ENCODE peak calls at places on chromosomes 12 and 14, in five cellular contexts. E is transverse colon, C is lower leg skin, K is A549, I is esophagus muscularis mucosa. T is an unnamed sample.

GRCh38 chr12:13194462-13195110 is 1.9 kb upstream of the EMP1 start:
- DNase-seq in C (no peak), E (no peak), K (no peak), I (no peak), T (no peak)

GRCh38 chr14:89429206-89430091 is 12.4 kb upstream of the FOXN3 start:
- DNase-seq in C (no peak), I (no peak), K (no peak), E (peak), T (no peak)

GRCh38 chr12:111034148-111034910 is 114.0 kb upstream of the MYL2 start:
- DNase-seq in E (no peak), I (no peak), C (no peak), K (no peak), T (no peak)

GRCh38 chr12:674272-674781 is 11.1 kb upstream of the NINJ2 start:
- DNase-seq in E (no peak), C (peak), K (no peak), I (no peak), T (no peak)

GRCh38 chr12:68341822-68342221 is 9.7 kb upstream of the MDM1 start:
- DNase-seq in E (no peak), I (no peak), C (no peak), K (no peak), T (no peak)

GRCh38 chr12:64187370-64187769 is 34.7 kb downstream of the KICS2 start:
- DNase-seq in E (no peak), C (no peak), K (no peak), I (no peak), T (no peak)

GRCh38 chr14:88914956-88915355 is 90.5 kb downstream of the TTC8 start:
- DNase-seq in I (no peak), E (no peak), C (peak), K (no peak), T (no peak)

GRCh38 chr14:79730911-79731310 is 480.4 kb downstream of the DIO2 start:
- DNase-seq in C (no peak), K (no peak), I (no peak), E (no peak), T (no peak)

GRCh38 chr12:6124411-6125151 is at the start of gene VWF:
- DNase-seq in K (no peak), E (no peak), C (peak), I (no peak), T (no peak)

GRCh38 chr14:69910871-69911270 is 31.7 kb downstream of the SMOC1 start:
- DNase-seq in I (no peak), C (no peak), K (no peak), E (no peak), T (no peak)

GRCh38 chr12:115943630-115944391 is 333.7 kb downstream of the MED13L start:
- DNase-seq in E (no peak), K (no peak), I (peak), C (no peak), T (no peak)

GRCh38 chr12:61780435-61780834 is 479.8 kb upstream of the USP15 start:
- DNase-seq in E (no peak), K (no peak), C (no peak), I (no peak), T (no peak)

GRCh38 chr14:69135133-69135532 is 17.8 kb downstream of the DCAF5 start:
- DNase-seq in K (no peak), I (no peak), E (no peak), C (no peak), T (no peak)

GRCh38 chr12:125284945-125285344 is 219.7 kb downstream of the AACS start:
- DNase-seq in K (peak), C (no peak), I (no peak), E (no peak), T (no peak)

GRCh38 chr14:79502101-79502750 is 709.1 kb downstream of the DIO2 start:
- DNase-seq in K (no peak), I (no peak), E (no peak), C (no peak), T (no peak)

GRCh38 chr14:80213602-80214001 is 2.3 kb upstream of the DIO2 start:
- DNase-seq in E (peak), K (peak), I (no peak), C (no peak), T (peak)

GRCh38 chr14:34354556-34354955 is 107.5 kb downstream of the SPTSSA start:
- DNase-seq in K (no peak), E (no peak), C (no peak), I (no peak), T (no peak)

GRCh38 chr14:65840118-65840751 is 427.7 kb downstream of the FUT8 start:
- DNase-seq in E (no peak), K (no peak), C (no peak), I (no peak), T (no peak)

GRCh38 chr14:50541159-50541567 is 8.8 kb upstream of the MAP4K5 start:
- DNase-seq in I (no peak), C (no peak), E (no peak), K (no peak), T (no peak)

GRCh38 chr14:23070262-23071129 is 13.2 kb upstream of the CDH24 start:
- DNase-seq in E (no peak), K (no peak), I (no peak), C (no peak), T (no peak)

GRCh38 chr12:56326126-56326525 is 7.7 kb downstream of the PAN2 start:
- DNase-seq in K (no peak), I (no peak), C (no peak), E (no peak), T (no peak)

GRCh38 chr12:71439613-71440392 is at the start of gene LGR5:
- DNase-seq in K (peak), I (no peak), E (peak), C (peak), T (peak)

GRCh38 chr12:7542813-7543212 is 39.2 kb upstream of the CD163 start:
- DNase-seq in I (no peak), C (no peak), E (no peak), K (no peak), T (no peak)

GRCh38 chr14:60981626-60982455 is 796 bp downstream of the SLC38A6 start:
- DNase-seq in I (no peak), K (peak), C (no peak), E (no peak), T (no peak)

GRCh38 chr12:113439606-113440030 is 17.4 kb downstream of the SDSL start:
- DNase-seq in K (peak), I (no peak), C (no peak), E (no peak), T (no peak)

GRCh38 chr12:95678684-95679083 is 111.9 kb downstream of the NTN4 start:
- DNase-seq in C (no peak), E (no peak), K (no peak), I (no peak), T (no peak)

GRCh38 chr12:2288001-2288400 is 235.2 kb downstream of the CACNA1C start:
- DNase-seq in C (peak), I (no peak), K (no peak), E (peak), T (no peak)

GRCh38 chr12:2352203-2352602 is 299.4 kb downstream of the CACNA1C start:
- DNase-seq in I (no peak), E (no peak), K (no peak), C (peak), T (no peak)

GRCh38 chr14:69288001-69288771 is 28.2 kb downstream of the GALNT16 start:
- DNase-seq in I (no peak), E (peak), K (peak), C (peak), T (no peak)

GRCh38 chr14:67221248-67221981 is 19.8 kb upstream of the PALS1 start:
- DNase-seq in C (no peak), E (peak), K (peak), I (no peak), T (no peak)

GRCh38 chr14:50860478-50861086 is 11.3 kb upstream of the ABHD12B start:
- DNase-seq in C (peak), K (peak), I (peak), E (peak), T (peak)

GRCh38 chr14:103522649-103523582 is at the start of gene CKB:
- DNase-seq in C (peak), I (no peak), K (peak), E (peak), T (no peak)
- TF ChIP-seq POLR2A in C (no peak), I (no peak), K (peak), E (peak), T (no peak)

GRCh38 chr14:102078840-102079699 is 7.8 kb downstream of the HSP90AA1 start:
- DNase-seq in I (no peak), E (no peak), K (no peak), C (no peak), T (no peak)

GRCh38 chr14:102078344-102078743 is 8.5 kb downstream of the HSP90AA1 start:
- DNase-seq in I (no peak), C (no peak), E (no peak), K (no peak), T (no peak)

GRCh38 chr14:102079700-102079979 is 7.2 kb downstream of the HSP90AA1 start:
- DNase-seq in I (no peak), C (no peak), K (no peak), E (no peak), T (no peak)

GRCh38 chr14:102081231-102082080 is 5.4 kb downstream of the HSP90AA1 start:
- DNase-seq in K (no peak), I (no peak), C (no peak), E (no peak), T (no peak)

DNA sequence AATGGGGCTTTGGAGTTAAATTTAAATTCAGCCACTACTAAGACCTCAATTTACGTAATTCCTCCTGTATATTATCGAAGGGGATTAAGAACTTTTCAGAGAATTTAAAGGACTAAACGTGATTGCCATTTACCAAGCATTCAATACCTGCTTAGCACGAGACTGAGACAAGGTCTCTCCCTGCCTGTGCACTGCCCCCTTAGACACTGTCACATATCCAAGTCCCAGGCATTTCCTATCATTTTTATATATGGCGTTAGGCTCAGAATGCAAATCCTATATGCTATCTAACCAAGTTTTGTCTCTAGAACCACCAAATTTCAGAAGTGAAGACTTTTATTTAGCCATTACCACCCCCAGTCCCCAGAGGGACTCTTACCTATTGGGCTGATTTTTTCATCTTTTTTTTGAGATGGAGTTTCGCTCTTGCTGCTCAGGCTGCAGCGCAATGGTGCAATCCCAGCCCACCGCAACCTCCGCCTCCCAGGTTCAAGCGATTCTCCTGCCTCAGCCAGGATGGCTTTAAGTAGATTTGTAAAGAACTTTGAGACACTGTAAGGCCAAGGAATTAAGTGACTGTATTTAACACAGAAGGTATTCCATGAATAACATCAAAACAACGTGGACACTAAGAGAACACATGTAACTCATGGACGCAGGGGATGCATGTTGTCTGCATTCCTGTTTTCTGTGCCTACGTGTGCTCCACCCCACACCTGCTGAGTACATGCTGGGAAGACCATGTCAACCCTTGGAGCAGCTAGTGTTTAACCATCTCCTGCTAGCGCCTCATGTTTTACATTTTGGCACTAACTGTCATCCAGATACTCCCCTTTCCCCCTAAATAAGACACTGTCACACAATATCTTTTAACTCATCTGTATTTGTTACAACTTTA is 6.4 kb downstream of the HSP90AA1 start:
- DNase-seq in C (no peak), I (no peak), K (no peak), E (no peak), T (no peak)
- TF ChIP-seq POLR2A in C (no peak), I (no peak), K (no peak), E (no peak), T (peak)

GRCh38 chr12:26937863-26938659 is at the start of the genes FGFR1OP2 and INTS13:
- DNase-seq in C (peak), K (peak), E (peak), I (peak), T (peak)
- TF ChIP-seq POLR2A in C (peak), K (peak), E (peak), I (peak), T (peak)

GRCh38 chr14:105486974-105487448 is 325 bp downstream of the CRIP1 start:
- DNase-seq in K (peak), I (no peak), E (peak), C (peak), T (no peak)
- TF ChIP-seq POLR2A in K (peak), I (no peak), E (peak), C (no peak), T (no peak)

GRCh38 chr14:75293920-75294648 is 15.5 kb downstream of the FOS start:
- DNase-seq in I (peak), C (peak), K (peak), E (peak), T (peak)

GRCh38 chr14:75294649-75295033 is 16.0 kb downstream of the FOS start:
- DNase-seq in I (no peak), E (no peak), K (peak), C (no peak), T (peak)

GRCh38 chr14:75297417-75298040 is 18.9 kb downstream of the FOS start:
- DNase-seq in I (no peak), E (no peak), K (no peak), C (peak), T (no peak)

GRCh38 chr14:75295061-75295461 is 16.4 kb downstream of the FOS start:
- DNase-seq in E (peak), K (peak), I (no peak), C (peak), T (no peak)

DNA sequence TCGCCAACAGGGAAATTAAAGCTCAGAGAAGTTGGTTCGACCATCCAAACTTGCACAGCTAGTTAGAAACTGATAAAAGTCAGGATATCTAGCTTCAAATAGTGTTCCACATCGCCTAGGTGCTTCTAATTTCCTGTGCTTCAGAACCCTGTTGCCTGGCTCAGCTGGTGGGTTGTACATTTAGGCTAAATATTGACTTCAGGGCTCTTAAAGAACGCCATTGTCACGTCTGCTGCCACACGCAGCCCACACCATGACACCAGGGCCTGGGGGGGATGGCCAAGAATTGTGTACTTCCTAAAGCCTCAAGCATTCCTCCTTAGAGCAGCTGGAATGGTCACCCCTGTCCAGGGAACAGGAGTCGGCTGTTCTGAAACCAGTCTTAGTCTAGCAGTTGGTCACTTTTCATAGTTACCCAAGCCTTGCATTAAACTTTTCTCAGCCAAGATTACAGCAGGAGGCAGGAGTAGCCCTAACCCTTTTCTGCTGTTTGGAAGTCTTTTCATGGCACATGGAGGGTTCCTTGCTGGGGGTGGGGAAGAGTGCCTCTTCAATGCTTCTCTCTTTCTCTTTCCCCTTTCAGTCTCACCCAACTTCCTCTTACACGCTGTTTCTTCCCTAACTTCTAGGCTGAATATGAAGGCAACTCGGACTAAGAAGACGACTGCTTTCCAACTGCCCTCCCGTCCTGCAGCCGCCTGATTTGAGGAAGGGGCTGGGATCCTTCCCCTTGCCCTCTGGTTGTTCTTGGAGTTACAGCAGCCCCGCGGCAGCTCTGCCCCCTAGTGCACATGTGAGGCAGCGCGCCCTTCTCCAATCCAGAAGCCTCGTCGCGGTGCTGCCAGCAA is 17.1 kb downstream of the FOS start:
- DNase-seq in E (peak), C (peak), K (peak), I (peak), T (peak)
- TF ChIP-seq POLR2A in E (peak), C (no peak), K (no peak), I (peak), T (no peak)

T was measured in GM12891.